ENCODE peak calls at places on chromosome 17, in seven cellular contexts. E, N, S, B, Q, M and L are unnamed samples.
A peak's percentile ranks its signal among the peaks of the same experiment; 100 is the strongest.

GRCh38 chr17:3693829-3694231 is 2.1 kb downstream of the P2RX5 start:
- ATAC-seq in E (no peak), N (peak; percentile 92), S (peak; percentile 49), B (no peak), Q (no peak), M (no peak), L (peak; percentile 92)

GRCh38 chr17:34357398-34357797 is 1.1 kb downstream of the CCL13 start:
- ATAC-seq in E (no peak), N (no peak), S (no peak), B (no peak), Q (no peak), M (no peak), L (no peak)

GRCh38 chr17:51668155-51668962 is 408.0 kb downstream of the UTP18 start:
- ATAC-seq in E (peak; percentile 10), N (no peak), S (no peak), B (no peak), Q (no peak), M (no peak), L (no peak)

GRCh38 chr17:78395186-78395585 is 16.7 kb downstream of the PGS1 start:
- ATAC-seq in E (no peak), N (no peak), S (no peak), B (no peak), Q (no peak), M (no peak), L (no peak)

GRCh38 chr17:55996826-55997225 is 156.4 kb upstream of the ANKFN1 start:
- ATAC-seq in E (no peak), N (no peak), S (no peak), B (no peak), Q (no peak), M (no peak), L (no peak)

GRCh38 chr17:15341385-15341849 is at the start of gene TEKT3:
- ATAC-seq in E (peak; percentile 99), N (peak; percentile 81), S (peak; percentile 25), B (no peak), Q (peak; percentile 100), M (peak; percentile 100), L (peak; percentile 62)

GRCh38 chr17:66290097-66290722 is 12.2 kb upstream of the PRKCA start:
- ATAC-seq in E (peak; percentile 48), N (no peak), S (no peak), B (peak; percentile 55), Q (no peak), M (peak; percentile 53), L (no peak)

GRCh38 chr17:7997186-7997585 is 5.2 kb upstream of the GUCY2D start:
- ATAC-seq in E (peak; percentile 80), N (peak; percentile 79), S (no peak), B (peak; percentile 82), Q (peak; percentile 98), M (peak; percentile 93), L (peak; percentile 74)

GRCh38 chr17:46044286-46044928 is 45.4 kb downstream of the STH start:
- ATAC-seq in E (peak; percentile 93), N (peak; percentile 52), S (peak; percentile 61), B (peak; percentile 75), Q (peak; percentile 77), M (peak; percentile 85), L (no peak)

GRCh38 chr17:58276423-58276822 is 4.3 kb downstream of the MPO start:
- ATAC-seq in E (no peak), N (no peak), S (no peak), B (no peak), Q (no peak), M (no peak), L (no peak)

GRCh38 chr17:28468781-28469180 is 4.7 kb upstream of the SLC13A2 start:
- ATAC-seq in E (no peak), N (peak; percentile 88), S (no peak), B (peak; percentile 65), Q (no peak), M (no peak), L (peak; percentile 94)

GRCh38 chr17:16453493-16453851 is 38.1 kb downstream of the TRPV2 start:
- ATAC-seq in E (no peak), N (peak; percentile 3), S (no peak), B (no peak), Q (no peak), M (no peak), L (no peak)

GRCh38 chr17:1038459-1039118 is 41.7 kb downstream of the TIMM22 start:
- ATAC-seq in E (no peak), N (no peak), S (no peak), B (no peak), Q (no peak), M (no peak), L (no peak)

GRCh38 chr17:40069751-40070643 is 7.2 kb downstream of the THRA start:
- ATAC-seq in E (peak; percentile 3), N (peak; percentile 55), S (peak; percentile 46), B (peak; percentile 45), Q (peak; percentile 1), M (peak; percentile 13), L (peak; percentile 13)

GRCh38 chr17:49210158-49211029 is at the start of the genes ABI3 and GNGT2:
- ATAC-seq in E (peak; percentile 74), N (peak; percentile 94), S (peak; percentile 96), B (no peak), Q (peak; percentile 81), M (peak; percentile 31), L (peak; percentile 97)

GRCh38 chr17:32156656-32157055 is 14.4 kb downstream of the RHOT1 start:
- ATAC-seq in E (no peak), N (no peak), S (no peak), B (no peak), Q (no peak), M (no peak), L (no peak)